ENCODE peak calls at places on chromosomes 1 and 21, in eight cellular contexts. G is tibial nerve, B is psoas muscle, X is left ventricle myocardium inferior, J is hepatocyte, E is body of pancreas, T is Caco-2, R is tibial artery. I is an unnamed sample. For H3K9me3 and H3K4me1, the result is how much of the 10 kb centered on the place peaks cover.

GRCh38 chr1:9165396-9165795 is 36.5 kb upstream of the GPR157 start:
- DNase-seq in B (no peak), T (no peak), E (no peak), J (no peak), G (no peak), R (no peak), X (no peak), I (no peak)

GRCh38 chr1:92482665-92483441 is 3.9 kb downstream of the GFI1 start:
- DNase-seq in B (peak), J (no peak), G (no peak), X (no peak), T (no peak), R (no peak), E (peak), I (peak)

GRCh38 chr1:84442256-84442655 is 36.8 kb upstream of the RPF1 start:
- DNase-seq in X (no peak), B (no peak), R (no peak), E (peak), J (peak), T (no peak), G (no peak), I (peak)

GRCh38 chr21:28159396-28159795 is 833.3 kb downstream of the LTN1 start:
- DNase-seq in G (no peak), X (no peak), J (no peak), B (no peak), R (no peak), E (no peak), T (no peak), I (no peak)

GRCh38 chr1:227560393-227560792 is 3.0 kb upstream of the ZNF678 start:
- DNase-seq in R (no peak), T (no peak), G (no peak), E (no peak), X (no peak), J (no peak), B (peak), I (no peak)

GRCh38 chr1:233406339-233406960 is 78.9 kb downstream of the MAP3K21 start:
- DNase-seq in T (no peak), J (peak), E (no peak), G (no peak), R (no peak), B (no peak), X (no peak), I (no peak)

GRCh38 chr1:1361233-1361981 is 3.1 kb upstream of the MXRA8 start:
- DNase-seq in G (no peak), X (no peak), T (no peak), R (peak), E (no peak), B (peak), J (no peak), I (peak)

GRCh38 chr1:9084883-9085282 is 15.4 kb upstream of the SLC2A5 start:
- DNase-seq in X (peak), G (no peak), J (no peak), B (no peak), E (no peak), R (peak), T (no peak), I (no peak)

GRCh38 chr1:4963251-4963650 is 308.8 kb downstream of the AJAP1 start:
- DNase-seq in R (no peak), B (no peak), J (peak), X (no peak), G (no peak), T (no peak), E (peak), I (no peak)

GRCh38 chr1:67897270-67897949 is 64.1 kb upstream of the GNG12 start:
- DNase-seq in E (no peak), R (no peak), G (no peak), T (no peak), J (no peak), B (no peak), X (no peak), I (no peak)

GRCh38 chr1:232682248-232682647 is 52.3 kb upstream of the SIPA1L2 start:
- DNase-seq in G (no peak), R (no peak), X (no peak), B (no peak), J (peak), E (peak), T (peak), I (peak)

GRCh38 chr1:226443439-226443838 is 35.5 kb upstream of the PARP1 start:
- DNase-seq in X (no peak), B (no peak), R (no peak), E (no peak), T (no peak), G (no peak), J (no peak), I (no peak)

GRCh38 chr1:153789478-153790148 is 14.4 kb downstream of the SLC27A3 start:
- DNase-seq in T (no peak), J (peak), E (peak), B (no peak), G (no peak), X (no peak), R (peak), I (peak)

GRCh38 chr1:201310986-201311355 is 27.7 kb downstream of the PKP1 start:
- DNase-seq in G (no peak), X (no peak), T (no peak), R (no peak), E (peak), J (no peak), B (no peak), I (peak)

GRCh38 chr21:35599164-35599563 is 461.2 kb downstream of the SETD4 start:
- DNase-seq in G (no peak), J (no peak), B (no peak), X (no peak), R (no peak), E (no peak), T (no peak), I (no peak)

GRCh38 chr21:45749974-45750373 is 106.4 kb downstream of the PCBP3 start:
- DNase-seq in B (no peak), T (no peak), J (no peak), R (no peak), X (no peak), G (no peak), E (no peak), I (no peak)

GRCh38 chr1:225427249-225428065 is at the start of gene LBR:
- DNase-seq in R (no peak), X (peak), E (no peak), T (no peak), B (peak), J (peak), G (no peak), I (no peak)

GRCh38 chr1:87109012-87109411 is 194.6 kb downstream of the HS2ST1 start:
- DNase-seq in R (no peak), E (no peak), X (no peak), B (no peak), G (no peak), T (no peak), J (no peak), I (no peak)
- H3K9me3 ChIP-seq in R (under half), E (under half), X (under half), B (under half), G (under half), T (under half), J (under half), I (under half)

DNA sequence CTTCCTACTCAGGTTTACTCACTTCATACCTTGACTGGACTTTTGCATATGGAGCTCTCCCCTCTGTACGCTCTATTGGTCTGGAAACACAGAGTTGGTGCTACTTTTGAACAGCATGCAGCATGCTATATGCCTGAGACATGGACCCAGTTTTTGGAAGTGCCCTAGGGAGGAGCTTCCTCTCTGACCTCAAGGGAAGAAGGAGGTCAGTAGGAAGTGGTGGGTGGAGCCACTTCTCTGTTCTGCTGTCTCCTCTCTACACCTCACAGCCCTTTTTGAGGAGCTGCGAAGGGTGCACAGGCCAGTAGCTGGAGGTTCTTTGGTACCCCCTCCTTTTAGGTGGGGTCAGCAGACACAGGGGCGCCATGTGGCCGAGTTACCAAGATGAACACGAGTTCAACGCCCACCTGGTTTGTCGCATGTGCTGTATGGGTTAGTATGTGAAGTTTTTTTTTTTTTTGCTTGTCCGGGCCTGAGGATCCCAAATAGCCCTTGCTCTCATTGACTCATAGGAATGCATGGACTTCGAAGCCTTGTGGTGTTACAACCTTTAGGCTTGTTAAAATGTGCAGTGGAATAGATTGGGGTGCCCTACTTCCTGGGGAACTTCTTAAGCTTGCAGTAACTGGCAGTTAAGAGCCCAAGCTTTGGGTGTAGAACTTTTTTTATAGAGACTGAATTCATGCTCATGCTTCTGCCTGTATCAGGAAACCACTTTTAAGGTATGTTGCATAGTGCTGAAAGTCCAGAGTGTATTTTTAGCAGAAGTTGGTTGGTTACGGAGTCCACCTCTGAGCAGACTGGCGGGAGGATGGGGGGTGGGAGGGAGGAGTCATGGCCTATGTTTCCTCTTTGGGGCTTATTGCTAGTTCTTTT is 10.7 kb downstream of the MACF1 start:
- DNase-seq in X (no peak), G (no peak), E (peak), T (peak), J (peak), B (no peak), R (no peak), I (peak)
- H3K4me1 ChIP-seq in X (half or more), G (under half), E (under half), T (half or more), J (under half), B (under half), R (half or more), I (under half)

GRCh38 chr21:40049031-40049958 is 182.1 kb downstream of the PCP4 start:
- DNase-seq in B (no peak), R (peak), E (peak), T (no peak), G (no peak), J (peak), X (no peak), I (no peak)
- H3K9me3 ChIP-seq in B (under half), R (under half), E (under half), T (under half), G (under half), J (under half), X (under half), I (under half)

GRCh38 chr1:160542303-160542945 is 19.4 kb upstream of the SLAMF6 start:
- DNase-seq in T (no peak), X (no peak), E (peak), B (no peak), G (no peak), J (peak), R (no peak), I (no peak)

GRCh38 chr1:160541622-160542302 is 18.7 kb upstream of the SLAMF6 start:
- DNase-seq in R (no peak), T (no peak), J (no peak), G (no peak), B (no peak), X (no peak), E (no peak), I (no peak)

GRCh38 chr1:160546942-160547341 is 23.9 kb upstream of the SLAMF6 start:
- DNase-seq in E (peak), G (no peak), J (no peak), T (no peak), R (no peak), X (no peak), B (no peak), I (no peak)

GRCh38 chr1:160547371-160547901 is 24.4 kb upstream of the SLAMF6 start:
- DNase-seq in E (no peak), T (no peak), X (no peak), R (no peak), J (no peak), G (no peak), B (no peak), I (no peak)

DNA sequence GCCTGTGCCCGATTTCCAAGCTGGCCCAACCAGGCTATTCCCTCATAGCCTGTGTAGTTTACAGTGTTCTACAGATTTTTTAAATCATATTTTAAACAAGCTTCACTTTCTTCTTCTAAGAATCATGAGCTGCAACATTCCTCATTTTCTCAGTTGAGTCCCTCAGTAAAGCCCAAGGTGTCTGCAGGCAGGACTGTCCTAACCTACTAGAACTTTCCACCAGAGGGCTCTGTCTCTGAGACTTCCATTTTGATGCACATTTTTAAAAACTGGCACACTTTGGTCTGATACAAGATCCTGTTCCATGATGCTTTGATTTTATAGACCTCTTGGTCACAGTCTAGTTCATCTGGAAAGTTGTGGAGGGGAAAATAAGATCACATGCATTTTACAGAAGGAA is 21.6 kb upstream of the SLAMF6 start:
- DNase-seq in G (no peak), T (no peak), X (no peak), R (no peak), E (no peak), B (no peak), J (peak), I (no peak)
- H3K4me1 ChIP-seq in G (under half), T (under half), X (under half), R (under half), E (half or more), B (under half), J (under half), I (under half)

DNA sequence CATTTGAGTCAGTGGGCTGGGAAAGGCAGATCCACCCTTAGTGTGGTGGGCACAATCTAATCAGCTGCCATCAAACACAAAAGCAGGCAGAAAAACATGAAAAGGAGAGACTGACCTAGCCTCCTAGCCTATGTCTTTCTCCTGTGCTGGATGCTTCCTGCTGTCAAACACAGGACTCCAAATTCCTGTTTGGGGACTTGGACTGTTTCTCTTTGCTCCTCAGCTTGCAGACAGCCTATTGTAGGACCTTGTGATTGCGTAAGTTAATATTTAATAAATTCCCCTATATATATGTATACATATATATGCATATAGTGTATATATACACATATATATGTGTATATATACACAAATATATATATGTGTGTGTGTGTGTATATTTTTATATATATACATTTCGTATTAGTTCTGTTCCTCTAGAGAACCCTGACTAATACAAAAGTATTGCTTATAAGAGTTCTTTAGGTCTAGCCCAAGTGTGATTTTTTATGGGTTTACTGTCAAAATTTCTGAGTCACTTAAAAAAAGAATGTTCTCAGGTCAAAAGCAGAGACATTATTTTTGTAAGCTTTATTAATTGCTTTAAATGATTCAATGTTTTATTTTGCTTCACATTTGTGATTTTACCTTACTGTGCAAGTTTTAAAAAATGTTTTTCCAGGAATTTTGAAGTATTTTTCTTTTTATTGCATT is 91.9 kb upstream of the ADAMTS5 start:
- DNase-seq in T (no peak), J (no peak), B (no peak), X (no peak), E (no peak), G (no peak), R (no peak), I (no peak)
- H3K9me3 ChIP-seq in T (under half), J (under half), B (under half), X (under half), E (under half), G (under half), R (under half), I (under half)

DNA sequence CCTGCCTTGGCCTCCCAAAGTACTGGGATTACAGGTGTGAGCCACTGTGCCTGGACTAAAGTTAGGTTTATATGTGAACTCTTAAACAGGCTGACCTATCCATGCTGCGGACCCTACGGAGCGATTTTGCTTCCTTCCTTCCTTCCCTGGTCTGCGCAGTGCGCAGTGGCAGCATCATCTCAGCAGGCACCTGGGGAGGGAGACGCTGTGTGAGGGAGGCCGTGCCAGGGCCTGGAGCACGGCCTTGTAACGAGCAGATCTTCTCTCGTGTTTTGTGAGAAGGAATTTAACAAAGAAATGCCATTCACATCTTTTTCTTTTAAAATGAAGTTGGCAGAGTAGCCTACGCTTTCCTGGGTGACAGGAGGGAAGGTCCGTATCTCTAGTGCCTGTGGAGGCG is 45.8 kb downstream of the PKNOX1 start:
- DNase-seq in B (no peak), T (no peak), X (no peak), E (no peak), G (no peak), R (no peak), J (no peak), I (no peak)
- H3K4me1 ChIP-seq in B (under half), T (under half), X (under half), E (under half), G (under half), R (under half), J (under half), I (under half)

I was measured in mucosa of descending colon.